ENCODE peak calls at places on chromosomes 11 and 22, in five cellular contexts. U is anterior cingulate cortex; I is CD8-positive, alpha-beta T cell; B is HS-5; V is gastrocnemius medialis. D is an unnamed sample.

GRCh38 chr22:42947211-42947990 is 67.5 kb downstream of the PACSIN2 start:
- DNase-seq in B (no peak), U (no peak), I (no peak), V (peak; percentile 69), D (no peak)

GRCh38 chr11:118434123-118434552 is 2.2 kb upstream of the KMT2A start:
- DNase-seq in V (no peak), U (no peak), I (no peak), B (no peak), D (no peak)

GRCh38 chr11:103659138-103659734 is 377.2 kb upstream of the DDI1 start:
- DNase-seq in B (no peak), U (no peak), I (no peak), V (no peak), D (no peak)

GRCh38 chr11:26909429-26910009 is 84.4 kb upstream of the FIBIN start:
- DNase-seq in U (no peak), B (no peak), V (no peak), I (no peak), D (no peak)

GRCh38 chr11:133619973-133620372 is 87.7 kb upstream of the OPCML start:
- DNase-seq in I (no peak), V (no peak), B (no peak), U (no peak), D (no peak)

GRCh38 chr22:36295247-36295646 is 42.3 kb downstream of the APOL1 start:
- DNase-seq in B (no peak), V (no peak), U (no peak), I (no peak), D (no peak)

GRCh38 chr11:118200901-118201680 is 23.7 kb downstream of the JAML start:
- DNase-seq in B (no peak), U (no peak), I (peak; percentile 61), V (no peak), D (no peak)

GRCh38 chr22:19597399-19597735 is 73.2 kb upstream of the CLDN5 start:
- DNase-seq in U (no peak), B (no peak), I (peak; percentile 52), V (no peak), D (no peak)

GRCh38 chr11:116576523-116576922 is 196.3 kb downstream of the BUD13 start:
- DNase-seq in U (no peak), I (no peak), V (no peak), B (peak; percentile 46), D (no peak)

GRCh38 chr11:86461892-86462291 is 87.2 kb downstream of the CCDC81 start:
- DNase-seq in V (no peak), I (no peak), B (no peak), U (no peak), D (no peak)

GRCh38 chr22:22812031-22812905 is 75.3 kb upstream of the IGLL5 start:
- DNase-seq in V (no peak), B (no peak), U (no peak), I (no peak), D (no peak)

GRCh38 chr11:104522650-104523049 is 358.7 kb upstream of the PDGFD start:
- DNase-seq in U (no peak), I (no peak), V (no peak), B (no peak), D (no peak)

GRCh38 chr11:78660451-78660850 is 85.8 kb upstream of the NARS2 start:
- DNase-seq in B (no peak), V (no peak), U (no peak), I (no peak), D (no peak)

GRCh38 chr11:72598901-72599300 is 75.3 kb downstream of the PDE2A start:
- DNase-seq in I (no peak), B (no peak), V (no peak), U (no peak), D (peak; percentile 90)

GRCh38 chr11:9565822-9566560 is 7.5 kb upstream of the WEE1 start:
- DNase-seq in V (no peak), B (peak; percentile 100), U (no peak), I (no peak), D (no peak)

GRCh38 chr22:42277988-42278776 is 7.7 kb upstream of the TCF20 start:
- DNase-seq in V (no peak), I (no peak), U (no peak), B (no peak), D (peak; percentile 58)

GRCh38 chr11:68889948-68890446 is 13.6 kb downstream of the MRPL21 start:
- DNase-seq in V (no peak), U (no peak), B (no peak), I (no peak), D (no peak)

GRCh38 chr11:60868682-60869450 is 1.5 kb downstream of the ZP1 start:
- DNase-seq in B (no peak), U (no peak), V (no peak), I (no peak), D (no peak)

GRCh38 chr11:134277176-134278001 is 1.2 kb downstream of the GLB1L3 start:
- DNase-seq in B (no peak), U (no peak), I (no peak), V (no peak), D (no peak)

GRCh38 chr11:127994736-127995135 is 592.6 kb downstream of the ETS1 start:
- DNase-seq in I (no peak), U (no peak), B (peak; percentile 53), V (no peak), D (no peak)

GRCh38 chr11:76086713-76087635 is 119.3 kb downstream of the WNT11 start:
- DNase-seq in I (no peak), B (peak; percentile 31), U (no peak), V (no peak), D (no peak)

GRCh38 chr11:120715239-120715638 is 203.7 kb downstream of the GRIK4 start:
- DNase-seq in U (no peak), B (no peak), V (no peak), I (no peak), D (no peak)

GRCh38 chr11:129960216-129961214 is 42.1 kb downstream of the PRDM10 start:
- DNase-seq in U (no peak), V (no peak), B (peak; percentile 66), I (no peak), D (no peak)

GRCh38 chr22:37604875-37605274 is 3.8 kb upstream of the GGA1 start:
- DNase-seq in V (no peak), I (peak; percentile 55), B (no peak), U (no peak), D (no peak)

GRCh38 chr11:12786891-12787290 is 112.7 kb downstream of the TEAD1 start:
- DNase-seq in B (no peak), V (no peak), I (no peak), U (no peak), D (no peak)

GRCh38 chr11:11366793-11367192 is 13.7 kb upstream of the CSNK2A3 start:
- DNase-seq in B (no peak), U (no peak), I (no peak), V (no peak), D (no peak)

GRCh38 chr11:47867821-47868220 is 19.7 kb upstream of the NUP160 start:
- DNase-seq in V (no peak), I (no peak), U (no peak), B (no peak), D (no peak)

GRCh38 chr11:116072776-116073175 is 568.6 kb upstream of the CADM1 start:
- DNase-seq in V (no peak), I (no peak), B (no peak), U (no peak), D (no peak)

GRCh38 chr11:8744423-8744822 is 61.8 kb downstream of the RPL27A start:
- DNase-seq in I (no peak), V (no peak), B (no peak), U (no peak), D (no peak)

GRCh38 chr11:47355283-47356128 is 3.0 kb upstream of the MYBPC3 start:
- DNase-seq in B (peak; percentile 67), U (peak; percentile 30), V (peak; percentile 93), I (no peak), D (peak; percentile 95)

GRCh38 chr22:38243007-38243775 is 29.6 kb downstream of the TMEM184B start:
- DNase-seq in I (no peak), V (no peak), B (no peak), U (no peak), D (peak; percentile 84)

GRCh38 chr11:95138448-95138847 is 48.8 kb downstream of the ENDOD1 start:
- DNase-seq in U (no peak), B (no peak), I (no peak), V (no peak), D (no peak)

GRCh38 chr11:12598330-12599256 is 75.6 kb upstream of the TEAD1 start:
- DNase-seq in U (no peak), B (no peak), I (no peak), V (no peak), D (no peak)

GRCh38 chr11:107177106-107177477 is 158.8 kb upstream of the GUCY1A2 start:
- DNase-seq in I (no peak), V (no peak), B (no peak), U (no peak), D (no peak)

GRCh38 chr11:8066036-8066910 is 14.7 kb upstream of the TUB start:
- DNase-seq in U (no peak), I (no peak), V (no peak), B (no peak), D (no peak)

GRCh38 chr11:66264893-66265292 is 3.5 kb upstream of the RAB1B start:
- DNase-seq in I (peak; percentile 54), B (no peak), U (no peak), V (no peak), D (no peak)

GRCh38 chr11:3622521-3622920 is 19.3 kb downstream of the ART5 start:
- DNase-seq in V (no peak), B (no peak), I (no peak), U (no peak), D (no peak)

GRCh38 chr22:41818011-41818410 is 14.9 kb upstream of the SREBF2 start:
- DNase-seq in V (no peak), B (no peak), I (no peak), U (no peak), D (no peak)